ENCODE peak calls at places on chromosomes 16 and 17, in five cellular contexts. K, R, T, C and U are unnamed samples.

GRCh38 chr16:79757968-79758367 is 157.4 kb upstream of the MAF start:
- DNase-seq in R (no peak), K (no peak), C (no peak), T (no peak), U (no peak)

GRCh38 chr17:75496005-75496404 is 19.3 kb downstream of the CASKIN2 start:
- DNase-seq in T (no peak), C (no peak), K (no peak), R (no peak), U (no peak)

GRCh38 chr16:48235556-48236136 is 8.5 kb upstream of the LONP2 start:
- DNase-seq in C (no peak), T (no peak), K (no peak), R (no peak), U (no peak)

GRCh38 chr17:43363181-43363925 is 35.4 kb upstream of the ARL4D start:
- DNase-seq in R (no peak), K (no peak), T (no peak), C (no peak), U (no peak)

GRCh38 chr17:14873996-14874395 is 391.1 kb downstream of the PMP22 start:
- DNase-seq in T (no peak), K (no peak), C (no peak), R (no peak), U (no peak)

GRCh38 chr16:11254913-11255736 is 879 bp downstream of the SOCS1 start:
- DNase-seq in T (peak; percentile 39), K (peak; percentile 46), C (peak; percentile 49), R (peak; percentile 68), U (no peak)

GRCh38 chr16:46573008-46573833 is 48.0 kb downstream of the SHCBP1 start:
- DNase-seq in T (peak; percentile 39), C (peak; percentile 12), R (no peak), K (peak; percentile 5), U (peak; percentile 3)

GRCh38 chr17:61499632-61500031 is 47.4 kb downstream of the TBX4 start:
- DNase-seq in T (no peak), R (no peak), C (no peak), K (no peak), U (no peak)

GRCh38 chr16:68257906-68258800 is 6.2 kb upstream of the SLC7A6 start:
- DNase-seq in R (no peak), C (no peak), T (peak; percentile 86), K (peak; percentile 59), U (no peak)

GRCh38 chr17:34249497-34249877 is 5.6 kb upstream of the CCL2 start:
- DNase-seq in C (no peak), K (no peak), T (no peak), R (no peak), U (no peak)

GRCh38 chr17:48483471-48484131 is 47.2 kb downstream of the HOXB1 start:
- DNase-seq in C (no peak), K (peak; percentile 83), R (no peak), T (peak; percentile 97), U (peak; percentile 84)

GRCh38 chr17:61621317-61621716 is 30.3 kb upstream of the NACA2 start:
- DNase-seq in T (no peak), R (no peak), K (no peak), C (no peak), U (no peak)

GRCh38 chr16:8946544-8946943 is 17.2 kb downstream of the USP7 start:
- DNase-seq in T (no peak), R (no peak), C (no peak), K (no peak), U (no peak)
- TF ChIP-seq CTCF in T (no peak), R (no peak), C (no peak), K (no peak), U (no peak)

DNA sequence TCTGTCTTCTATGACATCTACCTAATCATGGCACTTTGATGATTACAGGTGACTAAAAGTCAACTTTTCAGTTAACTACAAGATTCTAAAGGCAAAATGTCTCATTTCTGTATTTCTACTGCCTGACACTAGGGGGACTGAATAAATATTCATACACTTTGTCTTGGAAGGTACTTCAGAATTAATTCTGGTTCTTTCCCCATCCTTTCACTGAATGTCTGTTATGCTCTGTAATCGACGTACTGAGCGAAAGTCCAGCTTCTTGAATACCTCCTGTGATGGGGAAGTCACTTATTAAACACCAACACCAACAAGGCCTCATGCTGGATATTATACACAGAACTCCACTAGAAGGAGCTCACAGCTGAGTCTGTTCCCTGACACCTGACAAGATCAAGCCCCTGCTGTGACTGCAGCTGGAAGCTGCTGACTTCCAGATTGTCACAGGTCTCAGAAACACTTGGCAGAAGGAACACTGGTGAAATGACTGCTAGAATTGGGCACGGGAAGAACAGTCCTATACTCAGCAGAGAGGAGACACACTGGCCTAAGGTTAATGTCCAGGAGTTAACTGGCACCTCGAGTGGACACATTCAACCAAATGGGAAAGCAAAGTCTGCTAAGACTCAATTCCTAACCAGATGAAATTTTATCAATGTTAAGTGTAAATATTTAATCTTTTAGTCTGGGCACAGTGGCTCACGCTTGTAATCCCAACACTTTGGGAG is 31.9 kb downstream of the CMC2 start:
- DNase-seq in R (peak; percentile 18), T (no peak), C (no peak), K (no peak), U (no peak)
- TF ChIP-seq CTCF in R (peak; percentile 56), T (peak; percentile 16), C (peak; percentile 48), K (peak; percentile 37), U (peak; percentile 14)

GRCh38 chr16:30972872-30973271 is 12.1 kb upstream of the HSD3B7 start:
- DNase-seq in T (no peak), R (peak; percentile 40), K (no peak), C (peak; percentile 32), U (no peak)
- TF ChIP-seq CTCF in T (no peak), R (peak; percentile 15), K (peak; percentile 19), C (no peak), U (peak; percentile 4)

GRCh38 chr17:80413771-80414507 is 1.0 kb upstream of the ENDOV start:
- DNase-seq in C (no peak), T (no peak), R (no peak), K (no peak), U (no peak)
- TF ChIP-seq CTCF in C (no peak), T (no peak), R (no peak), K (no peak), U (no peak)

DNA sequence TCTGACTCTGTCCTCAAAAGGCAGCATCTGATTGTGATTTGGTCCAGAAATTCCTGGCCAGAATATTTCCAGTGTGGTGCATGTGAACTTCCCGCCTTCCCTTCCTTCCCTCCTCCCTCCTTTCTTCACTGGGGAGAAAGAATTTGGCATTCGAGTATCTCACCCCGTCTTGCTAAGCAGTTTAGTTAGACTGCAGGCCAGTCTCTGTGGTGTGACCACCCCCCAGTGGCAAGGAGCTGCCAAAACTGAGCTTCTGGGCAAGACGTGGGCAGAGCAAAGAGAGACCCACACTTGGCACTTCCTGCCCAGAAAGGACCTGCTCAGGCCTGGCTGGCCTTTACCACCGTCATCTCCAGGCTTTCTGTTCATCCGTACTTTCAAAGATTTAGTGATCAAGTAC is 36.4 kb downstream of the SNX20 start:
- DNase-seq in R (peak; percentile 42), K (peak; percentile 63), C (no peak), T (no peak), U (peak; percentile 7)
- TF ChIP-seq CTCF in R (peak; percentile 52), K (no peak), C (peak; percentile 8), T (peak; percentile 3), U (peak; percentile 48)

DNA sequence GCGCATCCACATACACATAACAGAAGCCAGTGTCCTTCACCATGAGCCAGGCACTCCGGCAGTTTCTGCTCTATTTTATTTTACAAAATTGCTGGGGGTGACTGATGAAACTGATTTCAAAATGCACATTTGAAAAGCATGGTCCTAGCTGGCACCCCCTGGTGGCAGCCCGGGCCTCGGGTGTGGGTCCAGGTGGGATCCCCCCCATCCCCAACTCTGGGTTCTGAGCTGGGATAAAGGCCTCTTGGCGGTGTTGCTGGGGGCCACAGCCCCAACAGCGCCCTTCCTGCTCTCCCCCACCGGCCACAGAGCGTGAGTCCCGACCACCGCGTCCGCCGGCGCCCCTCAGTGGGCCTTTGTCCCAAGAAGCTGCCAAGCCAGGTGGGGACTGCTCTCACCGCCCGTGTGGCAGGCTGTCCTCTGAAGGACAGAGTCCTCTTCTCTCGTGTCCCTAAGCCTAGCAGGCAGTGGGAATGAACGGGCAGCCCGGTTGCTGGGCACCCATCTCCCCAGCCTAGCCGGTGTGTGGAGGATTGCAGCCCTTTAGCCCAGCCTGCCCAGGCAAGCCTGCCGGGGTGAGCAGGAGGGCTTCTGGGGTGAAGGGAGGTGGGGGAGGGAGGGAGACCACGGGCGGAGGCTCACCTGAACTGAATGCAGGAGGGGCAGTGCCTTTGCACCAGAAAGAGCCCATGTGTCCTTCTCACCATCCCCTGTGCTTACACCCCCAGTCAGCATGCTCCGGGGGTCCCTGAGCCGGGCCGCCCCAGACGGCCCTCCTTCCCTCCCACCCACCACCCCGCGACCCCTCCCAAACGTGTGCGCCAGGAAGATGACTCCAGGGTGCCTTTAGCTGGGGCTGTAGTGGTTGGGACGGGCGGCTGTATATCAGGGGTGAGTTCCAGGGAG is 898 bp downstream of the SNAI3 start:
- DNase-seq in R (peak; percentile 52), C (peak; percentile 84), K (peak; percentile 59), T (peak; percentile 50), U (no peak)
- TF ChIP-seq CTCF in R (peak; percentile 70), C (peak; percentile 50), K (peak; percentile 87), T (peak; percentile 79), U (peak; percentile 81)

GRCh38 chr17:2050871-2051387 is 4.0 kb upstream of the HIC1 start:
- DNase-seq in C (no peak), R (peak; percentile 82), K (peak; percentile 65), T (no peak), U (no peak)
- TF ChIP-seq CTCF in C (no peak), R (no peak), K (no peak), T (no peak), U (no peak)